ENCODE peak calls at places on chromosomes 7 and 10, in four cellular contexts. Z is WTC11, S is A549, M is HepG2. V is an unnamed sample.

GRCh38 chr10:29127731-29128130 is 161.1 kb upstream of the LYZL1 start:
- DNase-seq in Z (no peak), S (no peak), M (no peak), V (no peak)

GRCh38 chr10:131082201-131082850 is 229.2 kb downstream of the TCERG1L start:
- DNase-seq in Z (no peak), S (no peak), M (no peak), V (no peak)

GRCh38 chr7:31958216-31958615 is 112.0 kb downstream of the PDE1C start:
- DNase-seq in Z (no peak), S (no peak), M (no peak), V (no peak)

GRCh38 chr7:28958235-28958945 is at the start of gene TRIL:
- DNase-seq in Z (peak; percentile 74), S (no peak), M (no peak), V (no peak)

GRCh38 chr10:72692897-72693598 is 1.1 kb downstream of the MCU start:
- DNase-seq in Z (no peak), S (no peak), M (no peak), V (peak; percentile 24)

GRCh38 chr10:127307338-127307737 is 110.9 kb upstream of the INSYN2A start:
- DNase-seq in Z (no peak), S (no peak), M (no peak), V (no peak)

GRCh38 chr10:88181902-88182671 is 318.7 kb downstream of the PTEN start:
- DNase-seq in Z (no peak), S (no peak), M (no peak), V (no peak)

GRCh38 chr10:70300908-70301597 is 17.2 kb upstream of the NPFFR1 start:
- DNase-seq in Z (no peak), S (no peak), M (no peak), V (no peak)

GRCh38 chr10:14665304-14665703 is 109.4 kb downstream of the FAM107B start:
- DNase-seq in Z (no peak), S (peak; percentile 51), M (no peak), V (no peak)

GRCh38 chr10:100562806-100563293 is 27.1 kb downstream of the HIF1AN start:
- DNase-seq in Z (peak; percentile 71), S (peak; percentile 48), M (peak; percentile 12), V (peak; percentile 50)

GRCh38 chr10:52053522-52053921 is 260.6 kb upstream of the DKK1 start:
- DNase-seq in Z (no peak), S (no peak), M (no peak), V (no peak)

GRCh38 chr7:21256310-21256877 is 171.5 kb upstream of the SP4 start:
- DNase-seq in Z (no peak), S (peak; percentile 53), M (peak; percentile 31), V (no peak)

GRCh38 chr7:1899201-1899600 is 229.1 kb downstream of the ELFN1 start:
- DNase-seq in Z (no peak), S (no peak), M (no peak), V (no peak)

GRCh38 chr10:42150428-42151061 is 487.8 kb downstream of the ZNF33B start:
- DNase-seq in Z (no peak), S (no peak), M (no peak), V (no peak)

GRCh38 chr10:74977913-74978847 is 133.3 kb upstream of the SAMD8 start:
- DNase-seq in Z (no peak), S (no peak), M (no peak), V (no peak)

GRCh38 chr7:66181329-66181728 is 23.8 kb upstream of the TPST1 start:
- DNase-seq in Z (no peak), S (no peak), M (no peak), V (no peak)

GRCh38 chr7:83478601-83479000 is 170.3 kb downstream of the SEMA3E start:
- DNase-seq in Z (no peak), S (no peak), M (no peak), V (no peak)

GRCh38 chr7:75646551-75647102 is 92.1 kb downstream of the HIP1 start:
- DNase-seq in Z (no peak), S (no peak), M (no peak), V (no peak)

GRCh38 chr10:79310911-79311573 is 36.2 kb upstream of the PPIF start:
- DNase-seq in Z (no peak), S (no peak), M (no peak), V (peak; percentile 32)

GRCh38 chr10:72794260-72794659 is 99.3 kb upstream of the OIT3 start:
- DNase-seq in Z (no peak), S (peak; percentile 53), M (no peak), V (peak; percentile 59)

GRCh38 chr10:28503114-28503513 is 29.8 kb upstream of the WAC start:
- DNase-seq in Z (no peak), S (no peak), M (no peak), V (no peak)

GRCh38 chr7:37281368-37282092 is 167.1 kb downstream of the ELMO1 start:
- DNase-seq in Z (no peak), S (no peak), M (no peak), V (no peak)

GRCh38 chr7:16212610-16213009 is 208.7 kb downstream of the CRPPA start:
- DNase-seq in Z (no peak), S (no peak), M (no peak), V (peak; percentile 13)

GRCh38 chr7:146961617-146962016 is 845.0 kb downstream of the CNTNAP2 start:
- DNase-seq in Z (no peak), S (no peak), M (no peak), V (no peak)

GRCh38 chr7:33534830-33535229 is 370.5 kb upstream of the BMPER start:
- DNase-seq in Z (no peak), S (no peak), M (no peak), V (no peak)

GRCh38 chr7:41584746-41585145 is 118.1 kb downstream of the INHBA start:
- DNase-seq in Z (no peak), S (no peak), M (no peak), V (no peak)

GRCh38 chr10:33695536-33695935 is 361.1 kb upstream of the NRP1 start:
- DNase-seq in Z (no peak), S (no peak), M (peak; percentile 12), V (no peak)

GRCh38 chr7:88495901-88496300 is 189.2 kb upstream of the STEAP4 start:
- DNase-seq in Z (no peak), S (no peak), M (no peak), V (no peak)

GRCh38 chr10:78544447-78545085 is 510.9 kb downstream of the RPS24 start:
- DNase-seq in Z (no peak), S (no peak), M (peak; percentile 37), V (no peak)

GRCh38 chr10:78925275-78925674 is 143.5 kb upstream of the ZMIZ1 start:
- DNase-seq in Z (no peak), S (no peak), M (no peak), V (no peak)

GRCh38 chr10:62098278-62099121 is 170.1 kb downstream of the RTKN2 start:
- DNase-seq in Z (no peak), S (no peak), M (peak; percentile 78), V (no peak)

GRCh38 chr10:57506414-57507094 is 761.1 kb downstream of the IPMK start:
- DNase-seq in Z (no peak), S (no peak), M (no peak), V (no peak)

GRCh38 chr7:150983893-150984368 is 5.8 kb upstream of the KCNH2 start:
- DNase-seq in Z (peak; percentile 67), S (no peak), M (no peak), V (peak; percentile 83)

GRCh38 chr7:148262721-148263229 is 327.8 kb upstream of the C7orf33 start:
- DNase-seq in Z (peak; percentile 90), S (peak; percentile 44), M (peak; percentile 17), V (peak; percentile 78)

GRCh38 chr10:99394256-99394655 is 36.2 kb downstream of the GOT1 start:
- DNase-seq in Z (no peak), S (no peak), M (no peak), V (no peak)

GRCh38 chr7:85237721-85238120 is 50.9 kb upstream of the SEMA3D start:
- DNase-seq in Z (no peak), S (no peak), M (no peak), V (no peak)
- TF ChIP-seq NR3C1 in Z (no peak), S (no peak), M (no peak), V (no peak)

GRCh38 chr10:69010151-69010640 is 21.6 kb downstream of the KIFBP start:
- DNase-seq in Z (no peak), S (no peak), M (no peak), V (no peak)
- TF ChIP-seq NR3C1 in Z (no peak), S (no peak), M (no peak), V (no peak)

GRCh38 chr10:48454302-48455054 is 148.0 kb downstream of the MAPK8 start:
- DNase-seq in Z (no peak), S (no peak), M (no peak), V (no peak)

GRCh38 chr10:48455055-48455391 is 148.5 kb downstream of the MAPK8 start:
- DNase-seq in Z (no peak), S (no peak), M (no peak), V (no peak)

GRCh38 chr10:48452879-48453412 is 146.5 kb downstream of the MAPK8 start:
- DNase-seq in Z (no peak), S (no peak), M (no peak), V (no peak)

GRCh38 chr10:48451969-48452878 is 145.7 kb downstream of the MAPK8 start:
- DNase-seq in Z (no peak), S (no peak), M (peak; percentile 21), V (no peak)

GRCh38 chr10:48453451-48454301 is 147.2 kb downstream of the MAPK8 start:
- DNase-seq in Z (no peak), S (no peak), M (no peak), V (no peak)
- TF ChIP-seq NR3C1 in Z (no peak), S (no peak), M (no peak), V (no peak)

GRCh38 chr7:120993575-120994191 is 5.2 kb downstream of the CPED1 start:
- DNase-seq in Z (no peak), S (no peak), M (no peak), V (peak; percentile 49)
- TF ChIP-seq NR3C1 in Z (no peak), S (no peak), M (no peak), V (no peak)

GRCh38 chr10:133377818-133378250 is 1.2 kb upstream of the PAOX start:
- DNase-seq in Z (peak; percentile 41), S (no peak), M (no peak), V (no peak)

GRCh38 chr10:133377025-133377817 is 1.8 kb upstream of the PAOX start:
- DNase-seq in Z (no peak), S (no peak), M (no peak), V (no peak)

GRCh38 chr10:133379152-133379800 is at the start of gene PAOX:
- DNase-seq in Z (peak; percentile 70), S (peak; percentile 47), M (no peak), V (peak; percentile 71)

GRCh38 chr10:133379801-133380666 is 972 bp downstream of the PAOX start:
- DNase-seq in Z (no peak), S (no peak), M (no peak), V (no peak)

DNA sequence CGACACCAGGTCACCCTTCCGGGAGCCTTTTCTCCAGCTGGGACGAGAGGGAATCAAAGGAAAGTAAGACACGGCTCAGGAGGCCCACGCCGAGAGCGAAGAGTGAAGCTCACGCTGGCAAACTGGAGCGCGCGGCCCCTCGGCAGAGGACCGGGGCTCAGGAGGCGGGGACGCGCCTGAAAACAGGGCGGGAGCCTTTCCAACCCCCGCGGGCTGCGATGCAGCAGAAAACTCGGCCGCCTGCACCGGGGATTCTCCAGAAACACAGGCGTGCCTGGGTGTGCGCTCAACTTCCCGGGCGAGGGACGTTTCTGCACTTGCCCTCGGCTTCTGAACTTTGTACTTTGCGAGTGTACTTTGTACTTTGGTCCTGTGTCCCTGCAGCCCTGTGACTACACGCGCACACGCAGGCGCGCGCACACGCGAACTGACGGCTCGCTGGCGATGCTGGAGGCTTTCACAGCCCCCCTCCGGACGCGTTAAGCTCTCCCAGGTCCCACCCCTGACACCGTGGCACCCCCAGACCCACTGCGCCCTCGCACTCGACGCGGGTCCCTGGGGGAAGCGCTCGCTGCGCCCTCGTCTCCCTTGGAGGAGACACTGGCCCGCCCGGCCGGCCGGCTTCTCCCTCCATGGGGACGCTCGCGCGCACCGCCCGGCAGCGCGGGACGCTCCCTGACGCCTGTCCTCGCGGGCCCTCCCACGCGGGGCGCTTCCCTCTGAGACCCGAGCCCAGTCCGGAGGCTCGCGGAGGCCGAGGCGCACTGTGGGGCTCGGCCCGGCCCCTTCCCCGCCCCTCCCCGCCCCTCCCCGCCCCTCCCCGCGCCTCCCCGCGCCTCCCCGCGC is 588 bp upstream of the PAOX start:
- DNase-seq in Z (peak; percentile 57), S (peak; percentile 45), M (peak; percentile 46), V (peak; percentile 60)
- TF ChIP-seq NR3C1 in Z (no peak), S (no peak), M (no peak), V (no peak)